ENCODE peak calls at places on chromosome X, in seven cellular contexts. U is activated T-helper 1 cell treated with Interleukin-2 at 50 U/mL for 16 hours; W is NCI-H2171; M is T-helper 17 cell; V is fibroblast of mammary gland; H is EH; X is CD4-positive, CD25-positive, alpha-beta regulatory T cell. Q is an unnamed sample.

GRCh38 chrX:22249371-22249770 is 23.3 kb upstream of the CBLL2 start:
- DNase-seq in U (no peak), W (no peak), M (no peak), V (no peak), H (peak), X (no peak), Q (no peak)

GRCh38 chrX:153464116-153464515 is 6.3 kb downstream of the HAUS7 start:
- DNase-seq in U (no peak), W (no peak), M (no peak), V (no peak), H (no peak), X (no peak), Q (no peak)

GRCh38 chrX:11458175-11458574 is 165.0 kb downstream of the AMELX start:
- DNase-seq in U (no peak), W (no peak), M (no peak), V (peak), H (peak), X (no peak), Q (no peak)

GRCh38 chrX:675896-676295 is 45.3 kb downstream of the SHOX start:
- DNase-seq in U (no peak), W (no peak), M (no peak), V (no peak), H (no peak), X (no peak), Q (no peak)

GRCh38 chrX:12825801-12826200 is 34.6 kb downstream of the PRPS2 start:
- DNase-seq in U (no peak), W (no peak), M (no peak), V (no peak), H (peak), X (no peak), Q (no peak)

GRCh38 chrX:69196666-69197065 is 31.4 kb upstream of the PJA1 start:
- DNase-seq in U (no peak), W (no peak), M (no peak), V (no peak), H (no peak), X (no peak), Q (no peak)

GRCh38 chrX:67725471-67725870 is 181.7 kb downstream of the AR start:
- DNase-seq in U (no peak), W (no peak), M (no peak), V (peak), H (no peak), X (no peak), Q (no peak)

GRCh38 chrX:39854772-39855747 is 242.7 kb downstream of the BCOR start:
- DNase-seq in U (peak), W (no peak), M (peak), V (no peak), H (no peak), X (peak), Q (no peak)

GRCh38 chrX:114905251-114905650 is 112.2 kb downstream of the IL13RA2 start:
- DNase-seq in U (no peak), W (no peak), M (no peak), V (no peak), H (no peak), X (no peak), Q (no peak)

GRCh38 chrX:42094208-42094607 is 170.9 kb upstream of the CASK start:
- DNase-seq in U (no peak), W (no peak), M (no peak), V (no peak), H (peak), X (no peak), Q (no peak)